ENCODE peak calls at places on chromosomes 1 and 21, in ten cellular contexts. A, M, C, X, F, J, Q, L, E and N are unnamed samples. For H3K4me1, the result is how much of the 10 kb centered on the place peaks cover.

GRCh38 chr1:63704443-63704842 is 69.4 kb upstream of the ROR1 start:
- DNase-seq in F (no peak), C (no peak), M (peak), X (no peak), E (no peak), L (no peak), A (no peak), J (no peak), Q (no peak), N (no peak)

GRCh38 chr1:19765623-19766022 is 34.1 kb downstream of the TMCO4 start:
- DNase-seq in C (no peak), X (peak), L (no peak), J (no peak), M (no peak), F (no peak), A (peak), E (no peak), Q (no peak), N (no peak)

GRCh38 chr21:39502631-39503030 is 50.9 kb downstream of the SH3BGR start:
- DNase-seq in Q (no peak), J (no peak), M (no peak), F (no peak), C (no peak), E (no peak), A (no peak), L (no peak), X (no peak), N (no peak)

GRCh38 chr1:116666747-116667576 is 571 bp downstream of the IGSF3 start:
- DNase-seq in X (no peak), M (peak), L (no peak), C (no peak), J (no peak), E (no peak), Q (no peak), A (no peak), F (no peak), N (no peak)

GRCh38 chr1:234570741-234571140 is 39.2 kb downstream of the IRF2BP2 start:
- DNase-seq in A (no peak), E (no peak), Q (no peak), X (no peak), J (no peak), L (no peak), F (no peak), M (no peak), C (no peak), N (no peak)

GRCh38 chr1:13964768-13965167 is 264.8 kb downstream of the PRDM2 start:
- DNase-seq in C (no peak), F (no peak), X (no peak), M (no peak), L (no peak), J (no peak), Q (no peak), E (no peak), A (no peak), N (no peak)

GRCh38 chr1:222928212-222928611 is 113.4 kb downstream of the DISP1 start:
- DNase-seq in X (peak), M (peak), Q (no peak), E (peak), J (peak), L (peak), C (peak), F (no peak), A (peak), N (peak)

GRCh38 chr1:21869620-21870121 is 57.6 kb downstream of the LDLRAD2 start:
- DNase-seq in L (peak), E (peak), A (peak), C (peak), J (peak), F (no peak), M (peak), X (peak), Q (no peak), N (peak)

GRCh38 chr1:25580933-25581332 is 35.7 kb upstream of the MAN1C1 start:
- DNase-seq in F (no peak), A (no peak), E (no peak), C (no peak), M (no peak), L (no peak), X (no peak), Q (peak), J (no peak), N (no peak)

GRCh38 chr1:100746542-100746932 is 27.0 kb downstream of the VCAM1 start:
- DNase-seq in X (no peak), M (no peak), L (no peak), Q (no peak), F (no peak), J (no peak), C (no peak), E (no peak), A (no peak), N (no peak)

GRCh38 chr21:16358021-16358420 is 628.2 kb downstream of the USP25 start:
- DNase-seq in C (no peak), L (no peak), M (no peak), F (no peak), Q (no peak), A (no peak), E (no peak), J (no peak), X (peak), N (no peak)

GRCh38 chr1:983736-984475 is 2.0 kb upstream of the PERM1 start:
- DNase-seq in L (peak), X (peak), M (peak), A (no peak), E (peak), J (peak), F (peak), C (no peak), Q (peak), N (peak)

GRCh38 chr1:43049487-43049886 is 90.8 kb upstream of the SLC2A1 start:
- DNase-seq in L (no peak), F (no peak), M (no peak), X (no peak), Q (no peak), C (no peak), E (no peak), A (no peak), J (no peak), N (no peak)

GRCh38 chr1:83766182-83766825 is 232.6 kb downstream of the TTLL7 start:
- DNase-seq in F (no peak), L (no peak), M (no peak), A (no peak), E (no peak), J (no peak), C (no peak), X (no peak), Q (peak), N (no peak)

DNA sequence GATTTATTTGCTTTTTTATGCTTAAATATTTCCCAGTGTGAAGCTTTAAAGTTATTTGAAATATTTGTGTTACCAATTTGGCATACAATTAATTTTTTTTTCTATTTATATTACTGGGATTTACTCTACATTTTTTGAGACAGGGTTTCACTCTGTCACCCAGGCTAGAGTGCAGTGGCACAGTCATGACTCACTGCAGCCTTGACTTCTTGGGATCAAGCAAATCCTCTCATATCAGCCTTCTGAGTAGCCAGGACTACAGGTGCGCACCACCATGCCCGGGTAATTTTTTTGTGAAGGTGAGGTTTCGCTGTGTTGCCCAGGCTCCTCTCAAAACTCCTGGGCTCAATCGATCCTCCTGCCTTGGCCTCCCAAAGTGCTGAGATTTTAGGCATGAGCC is 39.5 kb downstream of the BACH1 start:
- DNase-seq in J (no peak), X (no peak), E (no peak), C (no peak), A (peak), F (no peak), Q (no peak), L (no peak), M (no peak), N (no peak)
- H3K4me1 ChIP-seq in J (under half), X (under half), E (half or more), C (under half), A (under half), F (under half), Q (under half), L (under half), M (under half), N (under half)

GRCh38 chr1:37478451-37478871 is 4.1 kb downstream of the ZC3H12A start:
- DNase-seq in J (no peak), A (peak), C (peak), E (no peak), Q (no peak), X (peak), M (peak), L (no peak), F (peak), N (no peak)
- H3K4me3 ChIP-seq in J (peak), A (no peak), C (peak), E (no peak), Q (peak), X (no peak), M (peak), L (no peak), F (peak), N (no peak)

DNA sequence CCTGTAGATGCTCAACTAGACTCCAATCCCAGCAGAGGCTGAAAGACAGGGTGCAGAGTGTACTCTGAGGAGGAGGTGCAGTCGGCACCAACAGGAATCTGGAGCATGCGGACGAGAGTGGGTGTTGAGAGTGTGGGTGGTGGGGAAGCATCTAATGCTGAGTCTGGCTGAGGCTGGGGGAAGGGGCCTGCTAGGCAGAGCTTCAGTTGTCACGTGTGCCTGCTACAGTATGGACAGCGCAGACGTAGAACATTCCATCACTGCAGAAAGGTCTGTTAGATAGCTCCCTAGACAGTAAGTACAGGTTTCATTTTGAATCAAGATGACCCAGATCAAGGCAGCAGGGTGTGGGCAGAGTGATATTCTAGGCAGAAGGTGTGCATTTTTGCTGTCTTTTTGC is 23.1 kb downstream of the SNAP47 start:
- DNase-seq in X (no peak), M (no peak), Q (no peak), F (no peak), A (no peak), C (no peak), L (no peak), J (no peak), E (no peak), N (no peak)
- H3K4me1 ChIP-seq in X (under half), M (half or more), Q (under half), F (under half), A (under half), C (under half), L (under half), J (half or more), E (half or more), N (under half)

GRCh38 chr1:111992396-111992985 is 3.0 kb upstream of the KCND3 start:
- DNase-seq in C (no peak), Q (no peak), E (peak), A (no peak), X (no peak), M (no peak), F (no peak), L (no peak), J (no peak), N (peak)

GRCh38 chr1:111988743-111989453 is 570 bp downstream of the KCND3 start:
- DNase-seq in M (peak), E (peak), A (no peak), X (no peak), J (peak), F (no peak), L (no peak), Q (no peak), C (peak), N (peak)

GRCh38 chr1:111990026-111990877 is 784 bp upstream of the KCND3 start:
- DNase-seq in A (peak), C (peak), F (no peak), J (peak), X (no peak), L (no peak), Q (no peak), M (peak), E (peak), N (peak)

GRCh38 chr1:111989531-111990025 is at the start of gene KCND3:
- DNase-seq in M (peak), F (no peak), E (peak), Q (no peak), X (peak), A (peak), L (no peak), J (peak), C (peak), N (peak)

GRCh38 chr1:111990878-111991760 is 1.7 kb upstream of the KCND3 start:
- DNase-seq in L (no peak), J (peak), E (peak), M (peak), C (peak), A (peak), F (no peak), X (peak), Q (peak), N (peak)
- H3K4me3 ChIP-seq in L (peak), J (peak), E (peak), M (peak), C (peak), A (no peak), F (no peak), X (peak), Q (no peak), N (peak)

DNA sequence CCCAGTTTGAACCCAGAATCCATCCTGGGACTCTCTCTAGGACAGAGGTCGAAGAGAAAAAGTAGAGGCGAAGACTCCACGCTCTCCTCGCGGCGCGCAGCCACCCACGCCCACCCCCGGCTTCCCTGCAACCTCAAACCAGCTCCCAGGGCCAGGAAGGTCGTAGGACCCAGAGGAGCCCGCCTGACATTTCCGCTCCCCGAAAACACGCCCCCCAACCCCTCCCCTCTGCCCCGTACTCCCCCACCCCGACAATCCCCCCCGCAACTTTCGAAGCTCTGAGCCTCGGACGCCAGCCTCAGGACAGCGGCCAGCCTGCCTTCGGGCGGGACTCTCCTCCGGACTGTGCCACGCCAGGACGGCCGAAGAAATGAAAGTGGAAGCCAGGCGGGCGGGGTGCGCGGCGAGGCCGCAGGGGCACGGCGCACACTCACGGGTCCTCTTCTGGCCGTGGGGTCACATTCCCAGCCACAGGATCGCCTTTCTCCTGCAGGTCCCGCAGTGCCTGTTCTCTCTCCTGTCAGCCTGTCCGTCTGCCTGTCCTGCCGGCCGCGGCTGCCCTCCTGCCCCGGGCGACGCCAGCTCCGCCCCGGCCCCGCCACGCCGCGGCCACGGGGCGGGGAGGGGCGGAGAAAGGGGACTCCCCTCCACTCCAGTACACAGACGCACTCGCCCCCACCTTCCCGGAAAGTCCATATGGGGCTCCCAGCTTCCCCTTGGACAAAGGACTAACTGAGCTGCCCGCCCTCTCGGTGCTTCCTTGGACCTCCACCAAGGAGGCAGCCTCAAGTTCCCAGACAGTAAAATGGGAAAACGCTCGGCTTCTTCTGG is at the start of gene MOB3C:
- DNase-seq in X (peak), J (peak), Q (peak), L (peak), M (peak), E (peak), A (peak), C (peak), F (peak), N (peak)
- H3K4me1 ChIP-seq in X (under half), J (under half), Q (under half), L (under half), M (half or more), E (half or more), A (under half), C (under half), F (half or more), N (under half)